ENCODE peak calls at places on chromosomes 3 and 15, in eight cellular contexts. P, H, J, A, D, G, T and W are unnamed samples.

GRCh38 chr3:55704521-55704920 is 217.4 kb upstream of the WNT5A start:
- DNase-seq in P (no peak), H (no peak), J (no peak), A (no peak), D (no peak), G (no peak), T (peak), W (no peak)

GRCh38 chr15:89785064-89785770 is 9.1 kb downstream of the MESP2 start:
- DNase-seq in P (peak), H (no peak), J (no peak), A (no peak), D (no peak), G (no peak), T (no peak), W (no peak)

GRCh38 chr3:35549690-35550089 is 89.6 kb upstream of the ARPP21 start:
- DNase-seq in P (no peak), H (peak), J (no peak), A (no peak), D (no peak), G (no peak), T (no peak), W (no peak)

GRCh38 chr3:143718463-143718862 is 129.8 kb downstream of the SLC9A9 start:
- DNase-seq in P (no peak), H (no peak), J (no peak), A (no peak), D (no peak), G (no peak), T (no peak), W (no peak)

GRCh38 chr3:123158330-123158729 is 43.4 kb upstream of the SEC22A start:
- DNase-seq in P (no peak), H (no peak), J (no peak), A (no peak), D (no peak), G (no peak), T (no peak), W (no peak)

GRCh38 chr15:92069308-92070244 is 216.1 kb downstream of the SLCO3A1 start:
- DNase-seq in P (peak), H (no peak), J (peak), A (no peak), D (peak), G (peak), T (no peak), W (no peak)

GRCh38 chr15:77107531-77108355 is 36.8 kb upstream of the TSPAN3 start:
- DNase-seq in P (peak), H (peak), J (no peak), A (peak), D (no peak), G (no peak), T (peak), W (peak)

GRCh38 chr15:63135281-63135680 is 13.6 kb downstream of the LACTB start:
- DNase-seq in P (no peak), H (no peak), J (no peak), A (no peak), D (no peak), G (no peak), T (no peak), W (no peak)

GRCh38 chr3:44842376-44842775 is 19.3 kb upstream of the TMEM42 start:
- DNase-seq in P (no peak), H (no peak), J (no peak), A (no peak), D (no peak), G (no peak), T (peak), W (no peak)

GRCh38 chr15:49415638-49416037 is 7.4 kb upstream of the FGF7 start:
- DNase-seq in P (peak), H (no peak), J (no peak), A (no peak), D (no peak), G (no peak), T (peak), W (no peak)

GRCh38 chr3:139108253-139108969 is 63.7 kb upstream of the PRR23C start:
- DNase-seq in P (no peak), H (no peak), J (no peak), A (no peak), D (no peak), G (no peak), T (no peak), W (no peak)

GRCh38 chr15:50017522-50017921 is 101.5 kb downstream of the ATP8B4 start:
- DNase-seq in P (no peak), H (no peak), J (peak), A (no peak), D (no peak), G (no peak), T (peak), W (no peak)

GRCh38 chr15:90819390-90819789 is 49.0 kb upstream of the FURIN start:
- DNase-seq in P (no peak), H (no peak), J (no peak), A (no peak), D (no peak), G (no peak), T (no peak), W (peak)

GRCh38 chr3:1007890-1008289 is 84.9 kb upstream of the CNTN6 start:
- DNase-seq in P (no peak), H (no peak), J (no peak), A (no peak), D (no peak), G (no peak), T (peak), W (no peak)

GRCh38 chr15:40379853-40380252 is 2.7 kb upstream of the KNSTRN start:
- DNase-seq in P (peak), H (no peak), J (peak), A (no peak), D (no peak), G (no peak), T (peak), W (peak)

GRCh38 chr3:123919353-123919752 is 35.2 kb upstream of the MYLK start:
- DNase-seq in P (no peak), H (no peak), J (no peak), A (no peak), D (no peak), G (no peak), T (no peak), W (no peak)

GRCh38 chr15:41512512-41513281 is 930 bp downstream of the LTK start:
- DNase-seq in P (no peak), H (no peak), J (no peak), A (no peak), D (no peak), G (no peak), T (no peak), W (no peak)

GRCh38 chr3:147120029-147120428 is 286.3 kb downstream of the ZIC4 start:
- DNase-seq in P (peak), H (no peak), J (no peak), A (no peak), D (no peak), G (no peak), T (peak), W (no peak)

GRCh38 chr3:188211476-188211875 is 57.5 kb downstream of the LPP start:
- DNase-seq in P (no peak), H (no peak), J (no peak), A (no peak), D (no peak), G (no peak), T (no peak), W (no peak)

GRCh38 chr15:49645937-49646336 is 25.1 kb downstream of the DTWD1 start:
- DNase-seq in P (peak), H (peak), J (no peak), A (no peak), D (no peak), G (no peak), T (peak), W (peak)

GRCh38 chr3:24545917-24546316 is 51.3 kb upstream of the THRB start:
- DNase-seq in P (peak), H (no peak), J (no peak), A (no peak), D (no peak), G (no peak), T (no peak), W (peak)

GRCh38 chr3:170089862-170090600 is 52.2 kb downstream of the GPR160 start:
- DNase-seq in P (peak), H (no peak), J (no peak), A (no peak), D (no peak), G (no peak), T (peak), W (no peak)

GRCh38 chr3:15797600-15798303 is at the start of gene ANKRD28:
- DNase-seq in P (peak), H (no peak), J (peak), A (no peak), D (peak), G (no peak), T (peak), W (no peak)

GRCh38 chr3:57998366-57999283 is 9.6 kb upstream of the FLNB start:
- DNase-seq in P (no peak), H (no peak), J (no peak), A (no peak), D (no peak), G (no peak), T (peak), W (peak)

GRCh38 chr3:62926494-62926893 is 51.3 kb upstream of the CADPS start:
- DNase-seq in P (no peak), H (no peak), J (no peak), A (no peak), D (no peak), G (no peak), T (no peak), W (no peak)

GRCh38 chr3:189577290-189577951 is 53.8 kb upstream of the TP63 start:
- DNase-seq in P (no peak), H (no peak), J (no peak), A (no peak), D (no peak), G (no peak), T (no peak), W (no peak)

GRCh38 chr3:71219744-71220638 is 363.5 kb downstream of the FOXP1 start:
- DNase-seq in P (no peak), H (no peak), J (no peak), A (peak), D (no peak), G (peak), T (no peak), W (no peak)

GRCh38 chr3:32384938-32385337 is 6.7 kb upstream of the CMTM7 start:
- DNase-seq in P (no peak), H (peak), J (no peak), A (no peak), D (no peak), G (no peak), T (peak), W (no peak)

GRCh38 chr3:169604118-169604517 is 59.4 kb downstream of the MECOM start:
- DNase-seq in P (no peak), H (no peak), J (no peak), A (no peak), D (no peak), G (no peak), T (no peak), W (no peak)

GRCh38 chr3:152258448-152259302 is 10.1 kb upstream of the MBNL1 start:
- DNase-seq in P (peak), H (no peak), J (peak), A (no peak), D (no peak), G (no peak), T (peak), W (peak)

GRCh38 chr15:27951191-27951890 is 147.8 kb downstream of the OCA2 start:
- DNase-seq in P (no peak), H (no peak), J (no peak), A (no peak), D (no peak), G (no peak), T (peak), W (no peak)

GRCh38 chr15:66603301-66604179 is 37.7 kb upstream of the LCTL start:
- DNase-seq in P (peak), H (no peak), J (no peak), A (peak), D (peak), G (peak), T (peak), W (peak)

GRCh38 chr3:37591130-37591865 is 270.4 kb upstream of the CTDSPL start:
- DNase-seq in P (no peak), H (no peak), J (no peak), A (no peak), D (no peak), G (no peak), T (no peak), W (no peak)